ENCODE peak calls at places on chromosome 16, in eight cellular contexts. One of them, this sample, is unnamed.

GRCh38 chr16:10600792-10601443 is 20.5 kb upstream of the EMP2 start:
- DNase-seq in HCT116: no peak
- DNase-seq in DND-41: no peak
- DNase-seq in ascending aorta: no peak
- DNase-seq in A673: no peak
- DNase-seq in heart right ventricle: no peak
- DNase-seq in heart left ventricle: no peak
- DNase-seq in brain microvascular endothelial cell: no peak
- DNase-seq in this sample: no peak

GRCh38 chr16:50636865-50637374 is 44.2 kb downstream of the SNX20 start:
- DNase-seq in HCT116: no peak
- DNase-seq in DND-41: no peak
- DNase-seq in ascending aorta: no peak
- DNase-seq in A673: no peak
- DNase-seq in heart right ventricle: no peak
- DNase-seq in heart left ventricle: no peak
- DNase-seq in brain microvascular endothelial cell: no peak
- DNase-seq in this sample: no peak

GRCh38 chr16:48321307-48322036 is 63.7 kb downstream of the SIAH1 start:
- DNase-seq in HCT116: no peak
- DNase-seq in DND-41: no peak
- DNase-seq in ascending aorta: no peak
- DNase-seq in A673: no peak
- DNase-seq in heart right ventricle: no peak
- DNase-seq in heart left ventricle: no peak
- DNase-seq in brain microvascular endothelial cell: peak
- DNase-seq in this sample: no peak

GRCh38 chr16:47592232-47592631 is 131.1 kb downstream of the PHKB start:
- DNase-seq in HCT116: no peak
- DNase-seq in DND-41: no peak
- DNase-seq in ascending aorta: no peak
- DNase-seq in A673: no peak
- DNase-seq in heart right ventricle: no peak
- DNase-seq in heart left ventricle: no peak
- DNase-seq in brain microvascular endothelial cell: no peak
- DNase-seq in this sample: no peak

GRCh38 chr16:80824623-80825364 is 20.4 kb upstream of the CDYL2 start:
- DNase-seq in HCT116: peak
- DNase-seq in DND-41: peak
- DNase-seq in ascending aorta: no peak
- DNase-seq in A673: peak
- DNase-seq in heart right ventricle: no peak
- DNase-seq in heart left ventricle: no peak
- DNase-seq in brain microvascular endothelial cell: peak
- DNase-seq in this sample: peak

GRCh38 chr16:14530046-14530445 is 100.0 kb downstream of the PARN start:
- DNase-seq in HCT116: no peak
- DNase-seq in DND-41: no peak
- DNase-seq in ascending aorta: no peak
- DNase-seq in A673: no peak
- DNase-seq in heart right ventricle: no peak
- DNase-seq in heart left ventricle: no peak
- DNase-seq in brain microvascular endothelial cell: no peak
- DNase-seq in this sample: no peak

GRCh38 chr16:81551821-81552304 is 107.3 kb downstream of the CMIP start:
- DNase-seq in HCT116: no peak
- DNase-seq in DND-41: no peak
- DNase-seq in ascending aorta: no peak
- DNase-seq in A673: no peak
- DNase-seq in heart right ventricle: peak
- DNase-seq in heart left ventricle: peak
- DNase-seq in brain microvascular endothelial cell: peak
- DNase-seq in this sample: no peak

GRCh38 chr16:2428051-2428786 is 1.0 kb upstream of the CCNF start:
- DNase-seq in HCT116: no peak
- DNase-seq in DND-41: no peak
- DNase-seq in ascending aorta: no peak
- DNase-seq in A673: no peak
- DNase-seq in heart right ventricle: peak
- DNase-seq in heart left ventricle: no peak
- DNase-seq in brain microvascular endothelial cell: no peak
- DNase-seq in this sample: no peak

GRCh38 chr16:88349153-88349902 is 33.4 kb upstream of the ZNF469 start:
- DNase-seq in HCT116: no peak
- DNase-seq in DND-41: no peak
- DNase-seq in ascending aorta: no peak
- DNase-seq in A673: no peak
- DNase-seq in heart right ventricle: no peak
- DNase-seq in heart left ventricle: no peak
- DNase-seq in brain microvascular endothelial cell: no peak
- DNase-seq in this sample: no peak

GRCh38 chr16:77960771-77961170 is 61.6 kb upstream of the CLEC3A start:
- DNase-seq in HCT116: no peak
- DNase-seq in DND-41: no peak
- DNase-seq in ascending aorta: no peak
- DNase-seq in A673: no peak
- DNase-seq in heart right ventricle: no peak
- DNase-seq in heart left ventricle: no peak
- DNase-seq in brain microvascular endothelial cell: no peak
- DNase-seq in this sample: no peak

GRCh38 chr16:66656547-66656946 is 40.0 kb downstream of the CMTM4 start:
- DNase-seq in HCT116: no peak
- DNase-seq in DND-41: no peak
- DNase-seq in ascending aorta: no peak
- DNase-seq in A673: no peak
- DNase-seq in heart right ventricle: no peak
- DNase-seq in heart left ventricle: no peak
- DNase-seq in brain microvascular endothelial cell: peak
- DNase-seq in this sample: no peak

GRCh38 chr16:60274431-60275017 is 1540.4 kb upstream of the GOT2 start:
- DNase-seq in HCT116: no peak
- DNase-seq in DND-41: no peak
- DNase-seq in ascending aorta: no peak
- DNase-seq in A673: no peak
- DNase-seq in heart right ventricle: no peak
- DNase-seq in heart left ventricle: no peak
- DNase-seq in brain microvascular endothelial cell: no peak
- DNase-seq in this sample: no peak

GRCh38 chr16:86542756-86543750 is 12.0 kb downstream of the MTHFSD start:
- DNase-seq in HCT116: no peak
- DNase-seq in DND-41: no peak
- DNase-seq in ascending aorta: no peak
- DNase-seq in A673: no peak
- DNase-seq in heart right ventricle: no peak
- DNase-seq in heart left ventricle: no peak
- DNase-seq in brain microvascular endothelial cell: no peak
- DNase-seq in this sample: no peak

GRCh38 chr16:86545481-86545880 is 9.6 kb downstream of the MTHFSD start:
- DNase-seq in HCT116: no peak
- DNase-seq in DND-41: no peak
- DNase-seq in ascending aorta: no peak
- DNase-seq in A673: no peak
- DNase-seq in heart right ventricle: no peak
- DNase-seq in heart left ventricle: no peak
- DNase-seq in brain microvascular endothelial cell: no peak
- DNase-seq in this sample: no peak

GRCh38 chr16:86538196-86538780 is 16.7 kb downstream of the MTHFSD start:
- DNase-seq in HCT116: no peak
- DNase-seq in DND-41: no peak
- DNase-seq in ascending aorta: no peak
- DNase-seq in A673: no peak
- DNase-seq in heart right ventricle: no peak
- DNase-seq in heart left ventricle: no peak
- DNase-seq in brain microvascular endothelial cell: no peak
- DNase-seq in this sample: no peak

GRCh38 chr16:86540894-86541293 is 14.1 kb downstream of the MTHFSD start:
- DNase-seq in HCT116: no peak
- DNase-seq in DND-41: no peak
- DNase-seq in ascending aorta: no peak
- DNase-seq in A673: no peak
- DNase-seq in heart right ventricle: no peak
- DNase-seq in heart left ventricle: no peak
- DNase-seq in brain microvascular endothelial cell: no peak
- DNase-seq in this sample: no peak

DNA sequence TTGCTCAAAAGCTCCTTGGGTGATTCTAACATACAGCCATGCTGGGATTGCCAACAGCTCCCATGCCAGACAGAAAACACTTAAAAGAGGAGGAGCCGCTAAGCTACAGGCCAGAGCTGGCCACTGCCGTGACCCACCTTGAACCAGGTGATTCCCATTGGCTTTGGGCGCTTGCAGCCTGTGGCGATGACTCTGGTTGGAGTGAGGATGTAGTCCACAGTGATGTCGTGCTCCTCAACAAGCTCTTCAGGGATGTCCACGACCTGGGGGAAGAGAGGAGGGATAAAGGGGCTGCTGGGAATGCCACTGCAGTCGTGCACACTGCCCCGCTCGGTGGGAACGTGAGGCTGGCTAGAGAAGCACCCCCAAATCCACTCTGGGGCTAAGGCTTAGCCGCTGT is 13.5 kb downstream of the MTHFSD start:
- DNase-seq in HCT116: no peak
- DNase-seq in DND-41: no peak
- DNase-seq in ascending aorta: no peak
- DNase-seq in A673: no peak
- DNase-seq in heart right ventricle: no peak
- DNase-seq in heart left ventricle: no peak
- DNase-seq in brain microvascular endothelial cell: no peak
- DNase-seq in this sample: no peak
- H3K27ac ChIP-seq in HCT116: no peak
- H3K27ac ChIP-seq in DND-41: no peak
- H3K27ac ChIP-seq in ascending aorta: no peak
- H3K27ac ChIP-seq in A673: no peak
- H3K27ac ChIP-seq in heart right ventricle: no peak
- H3K27ac ChIP-seq in heart left ventricle: no peak
- H3K27ac ChIP-seq in brain microvascular endothelial cell: no peak
- H3K27ac ChIP-seq in this sample: no peak

DNA sequence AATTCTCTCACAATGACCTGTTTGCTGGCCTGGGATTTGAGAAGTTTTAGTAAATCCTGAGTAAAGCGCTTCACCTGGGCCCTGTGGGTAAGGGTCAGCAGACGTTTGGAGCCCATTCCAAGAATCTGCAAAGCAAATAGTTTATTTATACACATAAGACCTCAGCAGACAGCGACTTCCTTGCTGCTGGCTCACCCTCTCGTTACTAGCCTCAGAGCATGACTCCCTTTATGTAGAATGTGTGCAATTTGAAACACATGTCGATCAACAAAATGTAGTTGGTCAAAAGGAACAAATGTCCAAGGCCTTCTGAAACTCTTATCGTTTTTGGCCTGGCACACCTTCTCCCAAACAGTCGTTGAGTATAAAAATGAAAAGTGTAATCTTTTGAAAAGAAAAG is 31.3 kb downstream of the MARF1 start:
- DNase-seq in HCT116: no peak
- DNase-seq in DND-41: no peak
- DNase-seq in ascending aorta: no peak
- DNase-seq in A673: no peak
- DNase-seq in heart right ventricle: no peak
- DNase-seq in heart left ventricle: no peak
- DNase-seq in brain microvascular endothelial cell: peak
- DNase-seq in this sample: no peak
- H3K4me3 ChIP-seq in HCT116: no peak
- H3K4me3 ChIP-seq in DND-41: no peak
- H3K4me3 ChIP-seq in ascending aorta: no peak
- H3K4me3 ChIP-seq in A673: no peak
- H3K4me3 ChIP-seq in heart right ventricle: no peak
- H3K4me3 ChIP-seq in heart left ventricle: no peak
- H3K4me3 ChIP-seq in brain microvascular endothelial cell: no peak
- H3K4me3 ChIP-seq in this sample: no peak

GRCh38 chr16:28537964-28538732 is 626 bp downstream of the NUPR1 start:
- DNase-seq in HCT116: no peak
- DNase-seq in DND-41: no peak
- DNase-seq in ascending aorta: no peak
- DNase-seq in A673: no peak
- DNase-seq in heart right ventricle: no peak
- DNase-seq in heart left ventricle: no peak
- DNase-seq in brain microvascular endothelial cell: no peak
- DNase-seq in this sample: no peak

GRCh38 chr16:28531777-28532744 is 6.7 kb downstream of the NUPR1 start:
- DNase-seq in HCT116: peak
- DNase-seq in DND-41: no peak
- DNase-seq in ascending aorta: no peak
- DNase-seq in A673: no peak
- DNase-seq in heart right ventricle: peak
- DNase-seq in heart left ventricle: peak
- DNase-seq in brain microvascular endothelial cell: no peak
- DNase-seq in this sample: no peak

GRCh38 chr16:28537076-28537475 is 1.7 kb downstream of the NUPR1 start:
- DNase-seq in HCT116: no peak
- DNase-seq in DND-41: no peak
- DNase-seq in ascending aorta: no peak
- DNase-seq in A673: no peak
- DNase-seq in heart right ventricle: no peak
- DNase-seq in heart left ventricle: no peak
- DNase-seq in brain microvascular endothelial cell: no peak
- DNase-seq in this sample: no peak

GRCh38 chr16:28532940-28533647 is 5.7 kb downstream of the NUPR1 start:
- DNase-seq in HCT116: no peak
- DNase-seq in DND-41: no peak
- DNase-seq in ascending aorta: no peak
- DNase-seq in A673: no peak
- DNase-seq in heart right ventricle: no peak
- DNase-seq in heart left ventricle: no peak
- DNase-seq in brain microvascular endothelial cell: no peak
- DNase-seq in this sample: no peak

GRCh38 chr16:28534542-28535373 is 4.0 kb downstream of the NUPR1 start:
- DNase-seq in HCT116: no peak
- DNase-seq in DND-41: no peak
- DNase-seq in ascending aorta: peak
- DNase-seq in A673: no peak
- DNase-seq in heart right ventricle: no peak
- DNase-seq in heart left ventricle: no peak
- DNase-seq in brain microvascular endothelial cell: no peak
- DNase-seq in this sample: no peak
- H3K27ac ChIP-seq in HCT116: no peak
- H3K27ac ChIP-seq in DND-41: no peak
- H3K27ac ChIP-seq in ascending aorta: no peak
- H3K27ac ChIP-seq in A673: no peak
- H3K27ac ChIP-seq in heart right ventricle: no peak
- H3K27ac ChIP-seq in heart left ventricle: peak
- H3K27ac ChIP-seq in brain microvascular endothelial cell: no peak
- H3K27ac ChIP-seq in this sample: no peak

GRCh38 chr16:31063843-31064611 is 10.0 kb downstream of the ZNF668 start:
- DNase-seq in HCT116: no peak
- DNase-seq in DND-41: no peak
- DNase-seq in ascending aorta: no peak
- DNase-seq in A673: no peak
- DNase-seq in heart right ventricle: no peak
- DNase-seq in heart left ventricle: no peak
- DNase-seq in brain microvascular endothelial cell: no peak
- DNase-seq in this sample: no peak
- H3K4me3 ChIP-seq in HCT116: no peak
- H3K4me3 ChIP-seq in DND-41: no peak
- H3K4me3 ChIP-seq in ascending aorta: peak
- H3K4me3 ChIP-seq in A673: no peak
- H3K4me3 ChIP-seq in heart right ventricle: no peak
- H3K4me3 ChIP-seq in heart left ventricle: no peak
- H3K4me3 ChIP-seq in brain microvascular endothelial cell: no peak
- H3K4me3 ChIP-seq in this sample: no peak

This sample was measured in AG04450.